ENCODE peak calls at places on chromosome X, in five cellular contexts. Q is CD4-positive, alpha-beta T cell; M is cardiac muscle cell; V is Panc1; G is mucosa of descending colon. U is an unnamed sample.
A peak's percentile ranks its signal among the peaks of the same experiment; 100 is the strongest.

GRCh38 chrX:134443020-134443419 is 16.9 kb upstream of the HPRT1 start:
- DNase-seq in Q (no peak), M (no peak), V (no peak), G (no peak), U (no peak)

GRCh38 chrX:117957128-117957527 is 159.5 kb downstream of the KLHL13 start:
- DNase-seq in Q (no peak), M (no peak), V (no peak), G (no peak), U (no peak)

GRCh38 chrX:103211012-103211715 is 3.7 kb upstream of the BEX4 start:
- DNase-seq in Q (peak; percentile 30), M (peak; percentile 82), V (peak; percentile 25), G (no peak), U (peak; percentile 13)

GRCh38 chrX:82676386-82676785 is 831.7 kb upstream of the POU3F4 start:
- DNase-seq in Q (no peak), M (no peak), V (no peak), G (no peak), U (no peak)

GRCh38 chrX:45322382-45322781 is 121.7 kb upstream of the DIPK2B start:
- DNase-seq in Q (no peak), M (peak; percentile 35), V (peak; percentile 56), G (no peak), U (no peak)

GRCh38 chrX:154374361-154375155 is at the start of gene FLNA:
- DNase-seq in Q (no peak), M (peak; percentile 68), V (no peak), G (peak; percentile 64), U (no peak)

GRCh38 chrX:15356444-15356843 is 21.1 kb upstream of the PIGA start:
- DNase-seq in Q (no peak), M (no peak), V (no peak), G (no peak), U (no peak)

GRCh38 chrX:40411350-40412111 is 169.2 kb upstream of the ATP6AP2 start:
- DNase-seq in Q (no peak), M (no peak), V (no peak), G (no peak), U (no peak)

GRCh38 chrX:148540114-148540513 is 39.7 kb downstream of the AFF2 start:
- DNase-seq in Q (no peak), M (no peak), V (no peak), G (no peak), U (no peak)

GRCh38 chrX:135639066-135639815 is 74.2 kb upstream of the CT45A1 start:
- DNase-seq in Q (no peak), M (no peak), V (no peak), G (no peak), U (no peak)

GRCh38 chrX:12981880-12982279 is 7.0 kb downstream of the TMSB4X start:
- DNase-seq in Q (no peak), M (no peak), V (no peak), G (no peak), U (no peak)

GRCh38 chrX:103615781-103616180 is 8.0 kb downstream of the TCEAL3 start:
- DNase-seq in Q (no peak), M (no peak), V (no peak), G (no peak), U (no peak)

GRCh38 chrX:75131973-75132627 is 24.0 kb downstream of the ABCB7 start:
- DNase-seq in Q (no peak), M (no peak), V (no peak), G (no peak), U (no peak)

DNA sequence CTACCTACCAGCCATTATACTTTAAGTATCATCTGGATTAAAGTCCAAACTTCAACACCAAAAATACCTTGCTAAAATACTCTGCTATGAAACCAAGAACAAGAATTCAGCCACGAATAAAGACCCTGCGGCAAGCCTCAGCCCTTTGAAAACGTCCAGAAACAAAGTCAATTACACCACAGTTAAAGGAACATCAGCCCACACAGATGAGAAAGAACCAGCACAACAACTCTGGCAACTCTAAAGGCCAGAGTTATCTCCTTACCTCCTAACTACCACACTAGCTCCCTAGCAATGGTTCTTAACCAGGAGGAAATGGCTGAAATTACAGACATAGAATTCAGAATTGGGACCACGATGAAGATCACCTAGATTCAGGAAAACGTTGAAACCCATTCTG is 23.4 kb downstream of the ABCB7 start:
- DNase-seq in Q (no peak), M (no peak), V (no peak), G (no peak), U (no peak)
- H3K9me3 ChIP-seq in Q (no peaks in the 10 kb centered on the region), M (no peaks in the 10 kb centered on the region), V (peaks cover 3% of the 10 kb centered on the region), G (no peaks in the 10 kb centered on the region), U (no peaks in the 10 kb centered on the region)

DNA sequence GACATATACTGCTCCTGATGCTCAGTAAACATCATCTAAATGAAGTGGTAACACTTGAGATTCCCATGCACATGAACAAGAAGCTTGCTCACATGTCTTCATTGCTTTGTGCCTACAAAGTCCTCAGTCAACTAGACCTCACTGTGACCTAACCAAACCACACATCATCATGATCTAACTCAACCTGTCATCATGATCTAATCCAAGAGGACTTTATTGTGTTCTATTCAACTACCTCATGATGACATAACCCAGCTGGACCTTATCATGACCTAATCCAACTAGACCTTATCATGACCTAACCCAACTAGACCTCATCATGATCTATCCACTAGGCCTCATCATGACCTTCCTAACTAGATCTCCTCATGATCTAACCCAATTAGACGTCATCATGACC is 83.6 kb downstream of the DHRSX start:
- DNase-seq in Q (no peak), M (no peak), V (no peak), G (no peak), U (no peak)
- H3K9me3 ChIP-seq in Q (no peaks in the 10 kb centered on the region), M (no peaks in the 10 kb centered on the region), V (no peaks in the 10 kb centered on the region), G (peaks cover 3% of the 10 kb centered on the region), U (no peaks in the 10 kb centered on the region)

DNA sequence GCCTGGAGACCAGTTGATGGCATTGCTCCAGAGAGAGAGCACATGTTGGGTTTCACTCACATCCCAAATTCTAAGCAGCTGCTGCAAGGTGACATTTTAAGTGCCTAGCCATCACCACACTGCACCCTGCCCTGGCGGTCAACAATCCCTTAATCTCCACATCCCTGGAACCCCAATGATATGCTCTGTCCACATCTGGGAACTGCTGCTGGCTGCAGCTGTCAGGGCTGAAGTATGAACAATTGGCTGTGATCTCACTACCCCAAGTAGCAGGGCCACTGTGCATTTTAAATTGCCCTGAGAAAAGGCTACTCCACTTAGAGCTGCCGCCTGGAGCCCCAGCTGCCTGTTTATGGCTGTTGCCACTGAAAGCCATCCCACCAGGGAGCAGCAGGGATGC is 190.6 kb downstream of the ACTRT1 start:
- DNase-seq in Q (no peak), M (no peak), V (no peak), G (no peak), U (no peak)
- H3K9me3 ChIP-seq in Q (no peaks in the 10 kb centered on the region), M (no peaks in the 10 kb centered on the region), V (no peaks in the 10 kb centered on the region), G (no peaks in the 10 kb centered on the region), U (no peaks in the 10 kb centered on the region)

GRCh38 chrX:34350552-34350951 is 218.4 kb upstream of the FAM47A start:
- DNase-seq in Q (no peak), M (no peak), V (no peak), G (no peak), U (no peak)
- H3K9me3 ChIP-seq in Q (no peaks in the 10 kb centered on the region), M (no peaks in the 10 kb centered on the region), V (no peaks in the 10 kb centered on the region), G (no peaks in the 10 kb centered on the region), U (no peaks in the 10 kb centered on the region)

GRCh38 chrX:143757375-143757774 is 36.8 kb upstream of the SPANXN2 start:
- DNase-seq in Q (no peak), M (peak; percentile 33), V (no peak), G (no peak), U (no peak)

GRCh38 chrX:143754183-143754582 is 33.6 kb upstream of the SPANXN2 start:
- DNase-seq in Q (no peak), M (no peak), V (no peak), G (no peak), U (no peak)

GRCh38 chrX:143757887-143758286 is 37.3 kb upstream of the SPANXN2 start:
- DNase-seq in Q (no peak), M (no peak), V (no peak), G (no peak), U (no peak)
- H3K9me3 ChIP-seq in Q (no peaks in the 10 kb centered on the region), M (no peaks in the 10 kb centered on the region), V (no peaks in the 10 kb centered on the region), G (no peaks in the 10 kb centered on the region), U (no peaks in the 10 kb centered on the region)